ENCODE peak calls at places on chromosomes 4 and X, in four cellular contexts. C is upper lobe of right lung, H is GF-D8, Y is Caki2. E is an unnamed sample.

GRCh38 chr4:40937140-40937725 is 187.5 kb downstream of the NSUN7 start:
- DNase-seq in C (no peak), H (no peak), Y (no peak), E (no peak)

GRCh38 chr4:98905834-98906233 is 23.1 kb downstream of the EIF4E start:
- DNase-seq in C (no peak), H (no peak), Y (no peak), E (no peak)

GRCh38 chr4:56477192-56477706 is 9.8 kb downstream of the SRP72 start:
- DNase-seq in C (no peak), H (no peak), Y (no peak), E (no peak)

GRCh38 chrX:149950681-149951080 is 12.4 kb upstream of the EOLA2 start:
- DNase-seq in C (no peak), H (peak; percentile 0), Y (peak; percentile 33), E (no peak)

GRCh38 chr4:152304220-152304619 is 231.7 kb downstream of the FBXW7 start:
- DNase-seq in C (no peak), H (no peak), Y (peak; percentile 23), E (no peak)

GRCh38 chr4:144782345-144782744 is 136.4 kb downstream of the HHIP start:
- DNase-seq in C (no peak), H (no peak), Y (no peak), E (no peak)

GRCh38 chr4:113181289-113182007 is 132.0 kb downstream of the ANK2 start:
- DNase-seq in C (no peak), H (no peak), Y (no peak), E (no peak)

GRCh38 chr4:147059064-147059731 is 113.5 kb upstream of the TTC29 start:
- DNase-seq in C (no peak), H (no peak), Y (no peak), E (no peak)

GRCh38 chrX:67780694-67781109 is 236.9 kb downstream of the AR start:
- DNase-seq in C (peak; percentile 72), H (peak; percentile 82), Y (peak; percentile 60), E (peak; percentile 53)

GRCh38 chrX:132412208-132412607 is 76.6 kb downstream of the MBNL3 start:
- DNase-seq in C (no peak), H (no peak), Y (no peak), E (no peak)

GRCh38 chr4:972651-973424 is 531 bp downstream of the DGKQ start:
- DNase-seq in C (peak; percentile 81), H (no peak), Y (no peak), E (no peak)

GRCh38 chr4:38723726-38724506 is 58.9 kb downstream of the TLR10 start:
- DNase-seq in C (no peak), H (no peak), Y (no peak), E (no peak)

GRCh38 chr4:85039526-85039925 is 73.0 kb upstream of the WDFY3 start:
- DNase-seq in C (no peak), H (no peak), Y (peak; percentile 3), E (no peak)

GRCh38 chr4:146647615-146648383 is 9.1 kb downstream of the POU4F2 start:
- DNase-seq in C (no peak), H (no peak), Y (no peak), E (no peak)

GRCh38 chr4:127406187-127406586 is 226.6 kb upstream of the INTU start:
- DNase-seq in C (no peak), H (no peak), Y (no peak), E (no peak)

GRCh38 chr4:921830-922331 is 10.2 kb downstream of the GAK start:
- DNase-seq in C (peak; percentile 37), H (no peak), Y (no peak), E (no peak)

GRCh38 chrX:1242901-1243402 is 25.7 kb upstream of the CSF2RA start:
- DNase-seq in C (no peak), H (no peak), Y (peak; percentile 69), E (no peak)

GRCh38 chrX:6678313-6678712 is 143.4 kb upstream of the VCX3A start:
- DNase-seq in C (no peak), H (no peak), Y (no peak), E (no peak)

GRCh38 chr4:53640576-53641459 is 49.5 kb upstream of the LNX1 start:
- DNase-seq in C (peak; percentile 66), H (no peak), Y (no peak), E (no peak)

GRCh38 chrX:115940888-115941332 is 229.6 kb upstream of the AGTR2 start:
- DNase-seq in C (no peak), H (no peak), Y (no peak), E (no peak)

GRCh38 chr4:71609651-71610050 is 174.2 kb downstream of the GC start:
- DNase-seq in C (no peak), H (no peak), Y (no peak), E (no peak)

GRCh38 chr4:85659626-85660213 is 184.8 kb downstream of the ARHGAP24 start:
- DNase-seq in C (no peak), H (no peak), Y (no peak), E (no peak)

GRCh38 chr4:148649669-148650331 is 207.6 kb upstream of the NR3C2 start:
- DNase-seq in C (no peak), H (no peak), Y (no peak), E (no peak)